ENCODE peak calls at places on chromosome 12, in nine cellular contexts. One of them, this sample, is unnamed.

GRCh38 chr12:76462668-76463224 is 96.8 kb downstream of the OSBPL8 start:
- DNase-seq in transverse colon: no peak
- DNase-seq in IMR-90: peak
- DNase-seq in foreskin fibroblast: peak
- DNase-seq in tibial artery: no peak
- DNase-seq in endothelial cell: no peak
- DNase-seq in HCT116: no peak
- DNase-seq in AG04449: no peak
- DNase-seq in colonic mucosa: no peak
- DNase-seq in this sample: no peak

GRCh38 chr12:67452119-67452805 is 183.1 kb downstream of the CAND1 start:
- DNase-seq in transverse colon: no peak
- DNase-seq in IMR-90: no peak
- DNase-seq in foreskin fibroblast: no peak
- DNase-seq in tibial artery: no peak
- DNase-seq in endothelial cell: no peak
- DNase-seq in HCT116: no peak
- DNase-seq in AG04449: no peak
- DNase-seq in colonic mucosa: no peak
- DNase-seq in this sample: no peak

GRCh38 chr12:6285063-6285477 is 25.4 kb upstream of the PLEKHG6 start:
- DNase-seq in transverse colon: peak
- DNase-seq in IMR-90: peak
- DNase-seq in foreskin fibroblast: peak
- DNase-seq in tibial artery: peak
- DNase-seq in endothelial cell: peak
- DNase-seq in HCT116: no peak
- DNase-seq in AG04449: no peak
- DNase-seq in colonic mucosa: peak
- DNase-seq in this sample: peak

GRCh38 chr12:50088577-50089335 is 3.6 kb downstream of the SMARCD1 start:
- DNase-seq in transverse colon: peak
- DNase-seq in IMR-90: peak
- DNase-seq in foreskin fibroblast: peak
- DNase-seq in tibial artery: no peak
- DNase-seq in endothelial cell: peak
- DNase-seq in HCT116: peak
- DNase-seq in AG04449: no peak
- DNase-seq in colonic mucosa: peak
- DNase-seq in this sample: no peak

GRCh38 chr12:96824074-96824837 is 82.8 kb upstream of the NEDD1 start:
- DNase-seq in transverse colon: no peak
- DNase-seq in IMR-90: no peak
- DNase-seq in foreskin fibroblast: no peak
- DNase-seq in tibial artery: no peak
- DNase-seq in endothelial cell: no peak
- DNase-seq in HCT116: no peak
- DNase-seq in AG04449: no peak
- DNase-seq in colonic mucosa: no peak
- DNase-seq in this sample: no peak

GRCh38 chr12:80412343-80412953 is 31.6 kb upstream of the PTPRQ start:
- DNase-seq in transverse colon: no peak
- DNase-seq in IMR-90: peak
- DNase-seq in foreskin fibroblast: peak
- DNase-seq in tibial artery: no peak
- DNase-seq in endothelial cell: no peak
- DNase-seq in HCT116: peak
- DNase-seq in AG04449: no peak
- DNase-seq in colonic mucosa: no peak
- DNase-seq in this sample: no peak

GRCh38 chr12:53200458-53201169 is 6.4 kb downstream of the ITGB7 start:
- DNase-seq in transverse colon: no peak
- DNase-seq in IMR-90: no peak
- DNase-seq in foreskin fibroblast: peak
- DNase-seq in tibial artery: no peak
- DNase-seq in endothelial cell: no peak
- DNase-seq in HCT116: no peak
- DNase-seq in AG04449: no peak
- DNase-seq in colonic mucosa: no peak
- DNase-seq in this sample: no peak

GRCh38 chr12:110039085-110039807 is 9.1 kb downstream of the C12orf76 start:
- DNase-seq in transverse colon: peak
- DNase-seq in IMR-90: peak
- DNase-seq in foreskin fibroblast: peak
- DNase-seq in tibial artery: no peak
- DNase-seq in endothelial cell: peak
- DNase-seq in HCT116: no peak
- DNase-seq in AG04449: peak
- DNase-seq in colonic mucosa: peak
- DNase-seq in this sample: no peak

GRCh38 chr12:117097159-117097558 is 2.1 kb downstream of the TESC start:
- DNase-seq in transverse colon: no peak
- DNase-seq in IMR-90: no peak
- DNase-seq in foreskin fibroblast: no peak
- DNase-seq in tibial artery: no peak
- DNase-seq in endothelial cell: no peak
- DNase-seq in HCT116: no peak
- DNase-seq in AG04449: no peak
- DNase-seq in colonic mucosa: no peak
- DNase-seq in this sample: peak

GRCh38 chr12:23810327-23810902 is 139.1 kb downstream of the SOX5 start:
- DNase-seq in transverse colon: no peak
- DNase-seq in IMR-90: no peak
- DNase-seq in foreskin fibroblast: no peak
- DNase-seq in tibial artery: no peak
- DNase-seq in endothelial cell: no peak
- DNase-seq in HCT116: no peak
- DNase-seq in AG04449: no peak
- DNase-seq in colonic mucosa: no peak
- DNase-seq in this sample: no peak

GRCh38 chr12:45336762-45337596 is 121.1 kb downstream of the ANO6 start:
- DNase-seq in transverse colon: no peak
- DNase-seq in IMR-90: peak
- DNase-seq in foreskin fibroblast: peak
- DNase-seq in tibial artery: no peak
- DNase-seq in endothelial cell: no peak
- DNase-seq in HCT116: no peak
- DNase-seq in AG04449: peak
- DNase-seq in colonic mucosa: no peak
- DNase-seq in this sample: no peak

GRCh38 chr12:131557310-131557709 is 153.6 kb upstream of the SFSWAP start:
- DNase-seq in transverse colon: no peak
- DNase-seq in IMR-90: no peak
- DNase-seq in foreskin fibroblast: no peak
- DNase-seq in tibial artery: no peak
- DNase-seq in endothelial cell: no peak
- DNase-seq in HCT116: no peak
- DNase-seq in AG04449: no peak
- DNase-seq in colonic mucosa: no peak
- DNase-seq in this sample: no peak

GRCh38 chr12:57837779-57838562 is 8.6 kb downstream of the CTDSP2 start:
- DNase-seq in transverse colon: no peak
- DNase-seq in IMR-90: peak
- DNase-seq in foreskin fibroblast: peak
- DNase-seq in tibial artery: peak
- DNase-seq in endothelial cell: no peak
- DNase-seq in HCT116: no peak
- DNase-seq in AG04449: no peak
- DNase-seq in colonic mucosa: no peak
- DNase-seq in this sample: no peak

GRCh38 chr12:116338064-116338872 is 60.8 kb upstream of the MED13L start:
- DNase-seq in transverse colon: no peak
- DNase-seq in IMR-90: no peak
- DNase-seq in foreskin fibroblast: no peak
- DNase-seq in tibial artery: no peak
- DNase-seq in endothelial cell: no peak
- DNase-seq in HCT116: no peak
- DNase-seq in AG04449: no peak
- DNase-seq in colonic mucosa: no peak
- DNase-seq in this sample: no peak

GRCh38 chr12:70052931-70053497 is 190.2 kb upstream of the CNOT2 start:
- DNase-seq in transverse colon: peak
- DNase-seq in IMR-90: peak
- DNase-seq in foreskin fibroblast: peak
- DNase-seq in tibial artery: peak
- DNase-seq in endothelial cell: no peak
- DNase-seq in HCT116: peak
- DNase-seq in AG04449: peak
- DNase-seq in colonic mucosa: peak
- DNase-seq in this sample: no peak

GRCh38 chr12:57276935-57277563 is 26.1 kb upstream of the STAC3 start:
- DNase-seq in transverse colon: no peak
- DNase-seq in IMR-90: peak
- DNase-seq in foreskin fibroblast: peak
- DNase-seq in tibial artery: no peak
- DNase-seq in endothelial cell: peak
- DNase-seq in HCT116: peak
- DNase-seq in AG04449: no peak
- DNase-seq in colonic mucosa: peak
- DNase-seq in this sample: no peak

GRCh38 chr12:8154526-8154925 is 2.3 kb upstream of the ZNF705A start:
- DNase-seq in transverse colon: no peak
- DNase-seq in IMR-90: peak
- DNase-seq in foreskin fibroblast: no peak
- DNase-seq in tibial artery: no peak
- DNase-seq in endothelial cell: no peak
- DNase-seq in HCT116: no peak
- DNase-seq in AG04449: no peak
- DNase-seq in colonic mucosa: no peak
- DNase-seq in this sample: no peak

DNA sequence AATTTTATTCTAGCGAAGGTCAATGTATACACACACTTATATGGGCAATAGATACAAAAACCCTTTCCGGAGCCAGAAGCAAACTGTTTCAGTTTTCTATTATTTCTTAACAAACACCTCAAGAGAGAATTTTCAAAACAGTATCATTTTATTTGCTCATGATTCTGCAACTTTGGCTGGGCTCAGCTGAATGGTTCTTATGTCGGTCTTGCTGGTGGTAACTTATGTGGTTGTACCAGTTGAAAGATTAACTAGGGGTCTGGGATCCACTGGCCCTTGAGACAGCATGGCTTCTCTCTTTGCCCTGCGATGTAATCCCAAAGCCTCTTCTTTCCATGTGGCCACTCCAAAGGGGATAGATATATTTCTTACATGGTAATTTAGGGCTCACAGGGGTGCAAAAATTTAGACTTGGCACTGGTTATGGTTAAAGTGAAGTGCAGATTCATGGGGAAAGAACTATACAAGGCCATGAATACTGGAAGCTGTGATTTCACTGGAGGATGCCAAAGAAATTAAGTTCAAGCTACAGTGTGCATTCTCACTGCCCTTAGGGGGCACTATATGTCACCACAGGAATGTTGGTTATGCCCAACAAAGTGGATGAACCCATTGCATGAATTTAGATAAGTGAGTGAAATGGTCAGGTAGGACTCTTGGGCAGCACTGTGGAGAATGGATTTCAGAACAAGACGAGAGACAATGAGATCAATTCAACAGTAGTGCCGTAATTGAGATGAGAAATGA is 94.3 kb upstream of the NAV3 start:
- DNase-seq in transverse colon: no peak
- DNase-seq in IMR-90: no peak
- DNase-seq in foreskin fibroblast: no peak
- DNase-seq in tibial artery: no peak
- DNase-seq in endothelial cell: no peak
- DNase-seq in HCT116: no peak
- DNase-seq in AG04449: no peak
- DNase-seq in colonic mucosa: no peak
- DNase-seq in this sample: no peak
- TF ChIP-seq CTCF in transverse colon: no peak
- TF ChIP-seq CTCF in IMR-90: no peak
- TF ChIP-seq CTCF in foreskin fibroblast: no peak
- TF ChIP-seq CTCF in tibial artery: no peak
- TF ChIP-seq CTCF in endothelial cell: no peak
- TF ChIP-seq CTCF in HCT116: peak
- TF ChIP-seq CTCF in AG04449: no peak
- TF ChIP-seq CTCF in colonic mucosa: no peak
- TF ChIP-seq CTCF in this sample: no peak

DNA sequence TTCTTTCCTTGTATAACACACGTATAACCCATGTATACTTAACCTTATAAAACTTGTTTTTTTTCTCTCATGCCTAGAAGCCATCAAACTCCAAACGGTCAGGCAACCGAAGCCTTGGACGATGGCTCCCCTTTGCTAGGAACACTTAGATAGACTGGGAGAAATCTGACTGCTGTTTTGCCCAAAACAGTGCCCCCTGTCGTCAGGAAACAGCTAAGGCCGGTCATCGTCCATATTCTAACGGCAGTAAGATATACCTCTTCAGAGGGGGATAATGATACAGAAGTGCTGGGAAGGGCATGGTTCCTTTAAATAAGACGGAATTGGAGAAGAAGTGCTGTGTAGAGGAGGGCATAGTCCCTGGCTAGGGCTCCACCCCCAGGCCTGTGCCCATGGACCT is 130.5 kb downstream of the SLC41A2 start:
- DNase-seq in transverse colon: no peak
- DNase-seq in IMR-90: no peak
- DNase-seq in foreskin fibroblast: peak
- DNase-seq in tibial artery: no peak
- DNase-seq in endothelial cell: peak
- DNase-seq in HCT116: no peak
- DNase-seq in AG04449: no peak
- DNase-seq in colonic mucosa: no peak
- DNase-seq in this sample: no peak
- TF ChIP-seq CTCF in transverse colon: no peak
- TF ChIP-seq CTCF in IMR-90: peak
- TF ChIP-seq CTCF in foreskin fibroblast: peak
- TF ChIP-seq CTCF in tibial artery: no peak
- TF ChIP-seq CTCF in endothelial cell: peak
- TF ChIP-seq CTCF in HCT116: peak
- TF ChIP-seq CTCF in AG04449: no peak
- TF ChIP-seq CTCF in colonic mucosa: no peak
- TF ChIP-seq CTCF in this sample: no peak

GRCh38 chr12:58841058-58841798 is 79.1 kb downstream of the LRIG3 start:
- DNase-seq in transverse colon: no peak
- DNase-seq in IMR-90: no peak
- DNase-seq in foreskin fibroblast: no peak
- DNase-seq in tibial artery: no peak
- DNase-seq in endothelial cell: no peak
- DNase-seq in HCT116: no peak
- DNase-seq in AG04449: no peak
- DNase-seq in colonic mucosa: no peak
- DNase-seq in this sample: no peak
- TF ChIP-seq CTCF in transverse colon: no peak
- TF ChIP-seq CTCF in IMR-90: no peak
- TF ChIP-seq CTCF in foreskin fibroblast: no peak
- TF ChIP-seq CTCF in tibial artery: no peak
- TF ChIP-seq CTCF in endothelial cell: no peak
- TF ChIP-seq CTCF in HCT116: no peak
- TF ChIP-seq CTCF in AG04449: no peak
- TF ChIP-seq CTCF in colonic mucosa: no peak
- TF ChIP-seq CTCF in this sample: no peak

DNA sequence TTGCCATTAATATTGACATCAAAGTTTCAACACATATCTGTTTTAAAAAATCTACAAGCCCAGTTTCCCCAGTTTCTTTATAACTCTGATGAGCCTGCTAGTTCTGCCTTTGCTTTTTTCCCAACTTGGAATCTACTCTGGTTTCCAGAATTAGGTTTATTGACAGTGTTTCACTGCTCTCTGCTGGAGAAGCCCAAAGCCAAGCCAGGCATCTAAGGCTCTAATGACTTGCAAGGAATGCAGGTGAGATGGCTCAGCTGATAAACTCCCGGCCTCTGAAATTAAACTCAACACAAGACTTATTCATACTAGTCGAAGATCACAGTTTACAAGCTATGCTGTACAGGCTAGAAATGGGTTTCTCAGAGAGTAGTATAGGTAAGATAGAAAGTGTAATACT is 54.3 kb downstream of the HMGA2 start:
- DNase-seq in transverse colon: no peak
- DNase-seq in IMR-90: no peak
- DNase-seq in foreskin fibroblast: no peak
- DNase-seq in tibial artery: no peak
- DNase-seq in endothelial cell: no peak
- DNase-seq in HCT116: no peak
- DNase-seq in AG04449: no peak
- DNase-seq in colonic mucosa: no peak
- DNase-seq in this sample: no peak
- TF ChIP-seq CTCF in transverse colon: no peak
- TF ChIP-seq CTCF in IMR-90: peak
- TF ChIP-seq CTCF in foreskin fibroblast: peak
- TF ChIP-seq CTCF in tibial artery: no peak
- TF ChIP-seq CTCF in endothelial cell: no peak
- TF ChIP-seq CTCF in HCT116: peak
- TF ChIP-seq CTCF in AG04449: peak
- TF ChIP-seq CTCF in colonic mucosa: no peak
- TF ChIP-seq CTCF in this sample: no peak